ENCODE peak calls at places on chromosomes 11 and 22, in six cellular contexts. M, W, R, E, Z and T are unnamed samples.

GRCh38 chr11:19756675-19757475 is 44.2 kb downstream of the NAV2 start:
- DNase-seq in M (no peak), W (no peak), R (no peak), E (peak), Z (no peak), T (no peak)

GRCh38 chr22:40525250-40525884 is 111.2 kb downstream of the MRTFA start:
- DNase-seq in M (peak), W (no peak), R (peak), E (peak), Z (peak), T (peak)

GRCh38 chr11:26480041-26480440 is 92.0 kb downstream of the MUC15 start:
- DNase-seq in M (no peak), W (no peak), R (no peak), E (no peak), Z (no peak), T (no peak)

GRCh38 chr11:126339866-126340434 is 15.5 kb upstream of the ST3GAL4 start:
- DNase-seq in M (peak), W (no peak), R (no peak), E (no peak), Z (no peak), T (no peak)

GRCh38 chr11:1545432-1545831 is 26.6 kb downstream of the DUSP8 start:
- DNase-seq in M (no peak), W (no peak), R (no peak), E (no peak), Z (no peak), T (no peak)

GRCh38 chr11:133824593-133824992 is 20.7 kb downstream of the SPATA19 start:
- DNase-seq in M (no peak), W (no peak), R (peak), E (no peak), Z (peak), T (no peak)

GRCh38 chr11:12008790-12009616 is 577 bp upstream of the DKK3 start:
- DNase-seq in M (peak), W (peak), R (peak), E (no peak), Z (peak), T (peak)

GRCh38 chr22:48605125-48605524 is 1222.5 kb downstream of the BRD1 start:
- DNase-seq in M (no peak), W (no peak), R (no peak), E (no peak), Z (no peak), T (no peak)

GRCh38 chr11:86069408-86070086 is 663 bp upstream of the PICALM start:
- DNase-seq in M (peak), W (no peak), R (peak), E (peak), Z (no peak), T (peak)

GRCh38 chr11:128324051-128324481 is 263.3 kb downstream of the ETS1 start:
- DNase-seq in M (no peak), W (no peak), R (no peak), E (no peak), Z (no peak), T (no peak)

GRCh38 chr22:49913026-49913425 is 5.2 kb downstream of the ALG12 start:
- DNase-seq in M (no peak), W (no peak), R (no peak), E (no peak), Z (no peak), T (no peak)

GRCh38 chr11:85815186-85815911 is 4.4 kb upstream of the SYTL2 start:
- DNase-seq in M (peak), W (no peak), R (no peak), E (no peak), Z (no peak), T (no peak)

GRCh38 chr11:5102246-5102645 is 32.9 kb downstream of the OR52E1 start:
- DNase-seq in M (no peak), W (no peak), R (no peak), E (no peak), Z (no peak), T (no peak)

GRCh38 chr11:111697910-111698309 is 68.3 kb downstream of the PPP2R1B start:
- DNase-seq in M (no peak), W (no peak), R (no peak), E (no peak), Z (no peak), T (no peak)

GRCh38 chr11:82043316-82043715 is 690.3 kb downstream of the FAM181B start:
- DNase-seq in M (no peak), W (no peak), R (no peak), E (no peak), Z (no peak), T (no peak)

GRCh38 chr11:69691449-69691848 is 12.4 kb downstream of the FGF19 start:
- DNase-seq in M (peak), W (no peak), R (no peak), E (peak), Z (no peak), T (no peak)

GRCh38 chr11:33970984-33971466 is 79.1 kb upstream of the LMO2 start:
- DNase-seq in M (peak), W (peak), R (peak), E (peak), Z (peak), T (peak)

GRCh38 chr11:2378527-2379210 is 1.6 kb downstream of the CD81 start:
- DNase-seq in M (peak), W (no peak), R (no peak), E (no peak), Z (no peak), T (peak)

GRCh38 chr11:10807629-10808552 is 835 bp downstream of the EIF4G2 start:
- DNase-seq in M (peak), W (peak), R (no peak), E (peak), Z (peak), T (peak)

GRCh38 chr11:97202613-97203292 is 812.9 kb downstream of the JRKL start:
- DNase-seq in M (no peak), W (no peak), R (no peak), E (no peak), Z (peak), T (no peak)

GRCh38 chr11:9170450-9170849 is 79.1 kb upstream of the SCUBE2 start:
- DNase-seq in M (peak), W (no peak), R (no peak), E (no peak), Z (no peak), T (peak)

GRCh38 chr11:106480581-106481185 is 403.2 kb downstream of the AASDHPPT start:
- DNase-seq in M (peak), W (no peak), R (no peak), E (peak), Z (no peak), T (no peak)

GRCh38 chr22:45009881-45010531 is at the start of gene PHF21B:
- DNase-seq in M (peak), W (peak), R (peak), E (no peak), Z (peak), T (peak)
- H2BK120ac ChIP-seq in M (no peak), W (peak), R (no peak), E (peak), Z (no peak), T (no peak)

DNA sequence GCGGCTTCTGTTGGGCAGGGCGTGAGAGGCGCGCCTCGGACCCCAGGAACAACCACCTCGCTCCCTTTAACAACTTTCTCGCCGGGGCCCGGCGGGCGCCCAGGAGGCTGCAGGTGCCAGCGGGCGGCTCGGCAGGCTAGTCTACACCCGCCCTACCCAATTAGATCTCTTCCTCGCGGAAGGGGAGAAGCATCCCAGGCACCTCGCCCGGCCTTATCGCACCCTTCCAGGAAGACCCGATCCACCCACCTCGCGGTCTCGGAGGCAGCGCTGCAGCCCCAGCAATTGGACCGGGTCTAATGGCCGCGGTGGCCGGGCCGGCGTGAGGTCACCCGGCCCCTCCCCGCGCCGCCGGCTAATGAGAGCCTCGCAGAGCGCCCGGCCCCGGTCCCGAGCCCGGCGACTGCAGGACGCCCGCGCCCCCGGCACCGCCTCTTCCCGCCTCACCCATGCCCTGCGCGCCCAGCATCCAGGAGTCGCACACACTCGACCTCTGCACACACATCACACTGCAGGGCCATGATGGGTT is at the start of gene PLAAT3:
- DNase-seq in M (no peak), W (peak), R (peak), E (peak), Z (peak), T (peak)
- H2AFZ ChIP-seq in M (peak), W (peak), R (no peak), E (peak), Z (no peak), T (peak)

DNA sequence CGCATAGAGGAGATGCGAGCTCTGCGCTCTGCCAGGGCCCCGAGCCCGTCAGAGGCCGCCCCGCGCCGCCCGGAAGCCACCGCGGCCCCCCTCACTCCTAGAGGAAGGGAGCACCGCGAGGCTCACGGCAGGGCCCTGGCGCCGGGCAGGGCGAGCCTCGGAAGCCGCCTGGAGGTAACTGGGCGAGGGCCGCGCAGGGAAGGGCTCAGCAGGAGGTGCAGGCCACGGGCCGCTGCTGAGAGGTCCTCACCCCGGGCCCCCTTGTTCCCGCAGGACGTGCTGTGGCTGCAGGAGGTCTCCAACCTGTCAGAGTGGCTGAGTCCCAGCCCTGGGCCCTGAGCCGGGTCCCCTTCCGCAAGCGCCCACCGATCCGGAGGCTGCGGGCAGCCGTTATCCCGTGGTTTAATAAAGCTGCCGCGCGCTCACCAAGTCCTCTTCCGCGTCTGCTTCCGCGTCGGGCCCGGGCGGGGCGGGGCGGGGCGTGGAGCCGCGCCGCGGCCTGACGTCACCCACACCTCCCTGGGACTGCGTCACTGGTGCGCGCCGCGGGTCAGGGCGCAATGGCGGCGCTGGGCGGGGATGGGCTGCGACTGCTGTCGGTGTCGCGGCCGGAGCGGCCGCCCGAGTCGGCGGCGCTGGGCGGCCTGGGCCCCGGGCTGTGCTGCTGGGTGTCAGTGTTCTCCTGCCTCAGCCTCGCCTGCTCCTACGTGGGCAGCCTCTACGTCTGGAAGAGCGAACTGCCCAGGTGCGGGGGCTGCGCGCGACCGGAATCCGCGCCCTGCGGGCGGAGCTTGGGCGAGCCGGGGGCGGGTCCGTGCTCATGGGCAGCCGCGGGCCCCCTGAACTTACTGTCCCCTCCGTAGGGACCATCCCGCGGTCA is at the start of gene RCE1:
- DNase-seq in M (peak), W (peak), R (peak), E (peak), Z (peak), T (peak)
- H2BK120ac ChIP-seq in M (peak), W (peak), R (peak), E (peak), Z (no peak), T (peak)

DNA sequence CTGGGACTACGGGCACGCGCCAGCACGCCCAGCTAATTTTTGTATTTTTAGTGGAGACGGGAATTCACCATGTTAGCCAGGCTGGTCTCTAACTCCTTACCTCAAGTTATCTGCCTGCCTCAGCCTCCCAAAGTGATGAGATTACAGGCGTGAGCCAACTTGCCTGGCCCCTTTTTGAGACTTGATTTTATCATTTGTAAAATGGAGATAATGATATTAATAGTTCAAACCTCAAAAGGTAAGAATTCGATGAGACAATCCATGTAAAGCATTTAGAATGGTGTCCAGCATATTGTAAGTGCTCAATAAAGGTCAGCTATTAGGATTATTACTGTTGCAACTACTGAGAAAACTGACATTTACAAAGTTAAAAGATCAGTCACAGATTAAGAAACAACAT is 2.7 kb upstream of the BACE1 start:
- DNase-seq in M (no peak), W (no peak), R (no peak), E (no peak), Z (no peak), T (no peak)
- H2AFZ ChIP-seq in M (no peak), W (no peak), R (no peak), E (no peak), Z (no peak), T (no peak)

GRCh38 chr11:57240007-57240406 is 3.0 kb upstream of the APLNR start:
- DNase-seq in M (no peak), W (no peak), R (no peak), E (no peak), Z (no peak), T (no peak)
- H2BK120ac ChIP-seq in M (no peak), W (no peak), R (no peak), E (no peak), Z (no peak), T (no peak)

GRCh38 chr11:62542111-62542745 is 4.4 kb downstream of the AHNAK start:
- DNase-seq in M (peak), W (no peak), R (no peak), E (no peak), Z (peak), T (no peak)
- H2AFZ ChIP-seq in M (no peak), W (peak), R (no peak), E (no peak), Z (no peak), T (no peak)

GRCh38 chr11:76997512-76997911 is 36.7 kb upstream of the B3GNT6 start:
- DNase-seq in M (no peak), W (no peak), R (no peak), E (no peak), Z (no peak), T (no peak)

GRCh38 chr11:77003954-77004353 is 30.2 kb upstream of the B3GNT6 start:
- DNase-seq in M (peak), W (no peak), R (no peak), E (no peak), Z (no peak), T (no peak)

GRCh38 chr11:76999597-76999996 is 34.6 kb upstream of the B3GNT6 start:
- DNase-seq in M (no peak), W (no peak), R (no peak), E (no peak), Z (no peak), T (no peak)

GRCh38 chr11:77001524-77001923 is 32.7 kb upstream of the B3GNT6 start:
- DNase-seq in M (no peak), W (no peak), R (no peak), E (no peak), Z (no peak), T (no peak)

DNA sequence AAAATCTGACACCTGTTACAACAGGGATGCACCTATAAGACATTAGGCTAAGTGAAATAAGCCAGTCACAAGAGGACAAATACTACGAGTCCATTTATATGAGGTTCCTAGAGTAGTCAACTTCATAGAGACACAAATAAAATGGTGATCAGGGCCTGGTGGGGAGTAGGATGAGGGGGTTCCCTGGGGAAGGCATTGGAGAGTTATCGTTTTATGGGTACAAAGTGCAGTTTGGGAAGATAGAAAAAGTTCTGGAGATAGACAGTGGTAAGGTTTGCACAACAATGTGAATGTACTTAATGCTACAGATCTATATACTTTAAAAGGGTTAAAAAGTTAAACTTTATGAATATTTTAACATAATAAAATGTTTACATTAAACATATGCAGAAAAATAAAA is 31.4 kb upstream of the B3GNT6 start:
- DNase-seq in M (no peak), W (no peak), R (no peak), E (no peak), Z (no peak), T (no peak)
- H2BK120ac ChIP-seq in M (no peak), W (no peak), R (no peak), E (no peak), Z (no peak), T (no peak)

DNA sequence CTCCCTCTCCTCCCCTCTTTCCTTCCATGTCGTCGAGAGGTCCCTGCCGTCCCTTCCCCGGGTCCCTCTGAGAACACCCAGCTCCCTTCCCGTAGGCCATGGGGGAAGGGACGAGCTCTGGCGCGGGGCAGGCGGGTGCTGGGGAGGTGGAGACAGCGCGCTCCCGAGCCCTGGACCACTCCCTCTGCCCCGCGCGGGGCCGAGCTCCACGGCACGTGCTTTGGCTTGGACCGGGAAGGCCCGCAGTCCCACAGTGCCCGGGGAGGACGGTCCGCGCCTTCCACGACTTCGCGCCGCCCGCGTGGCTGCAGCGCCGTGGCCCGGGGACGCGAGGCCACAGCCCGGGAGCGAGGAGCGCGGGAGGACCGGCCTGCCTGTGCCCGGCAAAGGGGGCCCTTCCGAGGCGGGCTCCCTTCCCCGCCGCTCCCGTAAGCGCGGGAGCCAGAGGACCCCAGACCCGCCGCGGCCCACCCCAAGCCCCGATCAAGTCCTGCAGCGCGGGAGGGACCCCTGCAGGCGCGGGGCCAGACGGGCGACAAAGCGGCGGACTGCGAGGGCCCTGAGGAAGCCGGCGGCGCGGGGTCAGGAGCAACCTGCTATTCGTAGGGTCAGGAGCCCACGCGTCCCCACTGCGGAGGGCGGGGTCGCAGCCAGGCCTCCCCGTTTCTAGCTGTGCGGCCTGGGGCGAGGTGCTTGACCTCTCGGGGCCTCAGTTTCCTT is 110.4 kb downstream of the WNT7B start:
- DNase-seq in M (no peak), W (no peak), R (peak), E (no peak), Z (peak), T (peak)
- H2AFZ ChIP-seq in M (peak), W (no peak), R (no peak), E (no peak), Z (no peak), T (no peak)